ENCODE peak calls at places on chromosomes 13 and 19, in seven cellular contexts. One of them, this sample, is unnamed.

GRCh38 chr19:3179739-3180293 is 1.2 kb downstream of the S1PR4 start:
- DNase-seq in iPS-NIHi11: no peak
- DNase-seq in NCI-H1694: no peak
- DNase-seq in GM12891: no peak
- DNase-seq in right lobe of liver: no peak
- DNase-seq in HTR-8/SVneo: no peak
- DNase-seq in nucleus accumbens: no peak
- DNase-seq in this sample: no peak

GRCh38 chr19:1089891-1090290 is 5.3 kb downstream of the POLR2E start:
- DNase-seq in NCI-H1694: no peak
- DNase-seq in GM12891: no peak
- DNase-seq in iPS-NIHi11: no peak
- DNase-seq in HTR-8/SVneo: no peak
- DNase-seq in nucleus accumbens: no peak
- DNase-seq in right lobe of liver: peak
- DNase-seq in this sample: no peak

GRCh38 chr19:53951436-53951835 is 11.3 kb upstream of the CACNG8 start:
- DNase-seq in nucleus accumbens: no peak
- DNase-seq in NCI-H1694: no peak
- DNase-seq in right lobe of liver: no peak
- DNase-seq in HTR-8/SVneo: no peak
- DNase-seq in iPS-NIHi11: no peak
- DNase-seq in GM12891: no peak
- DNase-seq in this sample: no peak

GRCh38 chr19:13117772-13118423 is at the start of gene NACC1:
- DNase-seq in NCI-H1694: peak
- DNase-seq in GM12891: peak
- DNase-seq in nucleus accumbens: peak
- DNase-seq in HTR-8/SVneo: peak
- DNase-seq in right lobe of liver: peak
- DNase-seq in iPS-NIHi11: peak
- DNase-seq in this sample: peak

GRCh38 chr13:35923347-35923746 is 207.8 kb downstream of the DCLK1 start:
- DNase-seq in right lobe of liver: no peak
- DNase-seq in HTR-8/SVneo: peak
- DNase-seq in nucleus accumbens: no peak
- DNase-seq in iPS-NIHi11: no peak
- DNase-seq in GM12891: no peak
- DNase-seq in NCI-H1694: no peak
- DNase-seq in this sample: no peak

GRCh38 chr13:44523176-44524017 is 52.7 kb downstream of the TSC22D1 start:
- DNase-seq in iPS-NIHi11: peak
- DNase-seq in nucleus accumbens: no peak
- DNase-seq in NCI-H1694: no peak
- DNase-seq in HTR-8/SVneo: peak
- DNase-seq in right lobe of liver: no peak
- DNase-seq in GM12891: no peak
- DNase-seq in this sample: no peak

GRCh38 chr13:27043013-27043412 is 128.6 kb downstream of the USP12 start:
- DNase-seq in nucleus accumbens: no peak
- DNase-seq in HTR-8/SVneo: peak
- DNase-seq in right lobe of liver: no peak
- DNase-seq in NCI-H1694: no peak
- DNase-seq in iPS-NIHi11: peak
- DNase-seq in GM12891: no peak
- DNase-seq in this sample: peak

GRCh38 chr19:40831502-40832430 is 18.5 kb downstream of the CYP2A6 start:
- DNase-seq in nucleus accumbens: no peak
- DNase-seq in right lobe of liver: no peak
- DNase-seq in GM12891: no peak
- DNase-seq in HTR-8/SVneo: peak
- DNase-seq in NCI-H1694: no peak
- DNase-seq in iPS-NIHi11: no peak
- DNase-seq in this sample: peak

GRCh38 chr13:111533900-111534645 is 213.6 kb downstream of the TEX29 start:
- DNase-seq in NCI-H1694: no peak
- DNase-seq in iPS-NIHi11: no peak
- DNase-seq in nucleus accumbens: no peak
- DNase-seq in HTR-8/SVneo: no peak
- DNase-seq in right lobe of liver: no peak
- DNase-seq in GM12891: no peak
- DNase-seq in this sample: no peak

GRCh38 chr19:54063350-54064078 is at the start of gene VSTM1:
- DNase-seq in HTR-8/SVneo: no peak
- DNase-seq in right lobe of liver: no peak
- DNase-seq in nucleus accumbens: no peak
- DNase-seq in iPS-NIHi11: no peak
- DNase-seq in GM12891: no peak
- DNase-seq in NCI-H1694: no peak
- DNase-seq in this sample: no peak

GRCh38 chr19:3160219-3160618 is 18.4 kb upstream of the S1PR4 start:
- DNase-seq in right lobe of liver: no peak
- DNase-seq in NCI-H1694: no peak
- DNase-seq in HTR-8/SVneo: no peak
- DNase-seq in nucleus accumbens: no peak
- DNase-seq in GM12891: no peak
- DNase-seq in iPS-NIHi11: no peak
- DNase-seq in this sample: no peak

GRCh38 chr13:44648392-44649117 is 72.4 kb upstream of the TSC22D1 start:
- DNase-seq in right lobe of liver: no peak
- DNase-seq in iPS-NIHi11: peak
- DNase-seq in NCI-H1694: no peak
- DNase-seq in HTR-8/SVneo: no peak
- DNase-seq in GM12891: no peak
- DNase-seq in nucleus accumbens: no peak
- DNase-seq in this sample: no peak

GRCh38 chr13:24502567-24503375 is 9.8 kb downstream of the PARP4 start:
- DNase-seq in HTR-8/SVneo: no peak
- DNase-seq in iPS-NIHi11: peak
- DNase-seq in right lobe of liver: peak
- DNase-seq in GM12891: no peak
- DNase-seq in NCI-H1694: no peak
- DNase-seq in nucleus accumbens: no peak
- DNase-seq in this sample: no peak

GRCh38 chr19:29881386-29881785 is 60.7 kb upstream of the URI1 start:
- DNase-seq in right lobe of liver: no peak
- DNase-seq in NCI-H1694: no peak
- DNase-seq in iPS-NIHi11: no peak
- DNase-seq in GM12891: no peak
- DNase-seq in nucleus accumbens: no peak
- DNase-seq in HTR-8/SVneo: no peak
- DNase-seq in this sample: no peak

GRCh38 chr13:46839399-46839798 is 42.4 kb upstream of the ESD start:
- DNase-seq in nucleus accumbens: no peak
- DNase-seq in HTR-8/SVneo: no peak
- DNase-seq in iPS-NIHi11: no peak
- DNase-seq in NCI-H1694: no peak
- DNase-seq in right lobe of liver: no peak
- DNase-seq in GM12891: no peak
- DNase-seq in this sample: no peak

GRCh38 chr19:49491030-49491803 is 3.8 kb downstream of the RPL13A start:
- DNase-seq in NCI-H1694: no peak
- DNase-seq in GM12891: no peak
- DNase-seq in nucleus accumbens: no peak
- DNase-seq in HTR-8/SVneo: no peak
- DNase-seq in right lobe of liver: no peak
- DNase-seq in iPS-NIHi11: no peak
- DNase-seq in this sample: no peak

GRCh38 chr13:110912651-110913051 is 2.2 kb downstream of the ANKRD10 start:
- DNase-seq in NCI-H1694: no peak
- DNase-seq in iPS-NIHi11: no peak
- DNase-seq in GM12891: no peak
- DNase-seq in HTR-8/SVneo: no peak
- DNase-seq in right lobe of liver: no peak
- DNase-seq in nucleus accumbens: no peak
- DNase-seq in this sample: no peak

GRCh38 chr19:29662604-29663404 is 2.5 kb upstream of the PLEKHF1 start:
- DNase-seq in iPS-NIHi11: no peak
- DNase-seq in nucleus accumbens: no peak
- DNase-seq in right lobe of liver: peak
- DNase-seq in HTR-8/SVneo: peak
- DNase-seq in NCI-H1694: no peak
- DNase-seq in GM12891: no peak
- DNase-seq in this sample: peak

GRCh38 chr19:34244611-34245299 is 9.6 kb upstream of the GARRE1 start:
- DNase-seq in right lobe of liver: no peak
- DNase-seq in iPS-NIHi11: no peak
- DNase-seq in HTR-8/SVneo: no peak
- DNase-seq in GM12891: no peak
- DNase-seq in nucleus accumbens: no peak
- DNase-seq in NCI-H1694: peak
- DNase-seq in this sample: no peak

GRCh38 chr19:3061214-3062161 is 807 bp downstream of the TLE5 start:
- DNase-seq in HTR-8/SVneo: peak
- DNase-seq in nucleus accumbens: no peak
- DNase-seq in right lobe of liver: peak
- DNase-seq in NCI-H1694: no peak
- DNase-seq in iPS-NIHi11: peak
- DNase-seq in GM12891: peak
- DNase-seq in this sample: peak

GRCh38 chr13:58437436-58437835 is 805.9 kb downstream of the PCDH17 start:
- DNase-seq in HTR-8/SVneo: no peak
- DNase-seq in right lobe of liver: no peak
- DNase-seq in GM12891: no peak
- DNase-seq in NCI-H1694: no peak
- DNase-seq in iPS-NIHi11: no peak
- DNase-seq in nucleus accumbens: no peak
- DNase-seq in this sample: no peak

GRCh38 chr19:37961198-37961597 is 54.2 kb downstream of the SIPA1L3 start:
- DNase-seq in NCI-H1694: no peak
- DNase-seq in HTR-8/SVneo: no peak
- DNase-seq in right lobe of liver: no peak
- DNase-seq in iPS-NIHi11: no peak
- DNase-seq in GM12891: no peak
- DNase-seq in nucleus accumbens: no peak
- DNase-seq in this sample: no peak

GRCh38 chr13:76928456-76928855 is 19.9 kb upstream of the ACOD1 start:
- DNase-seq in right lobe of liver: no peak
- DNase-seq in nucleus accumbens: no peak
- DNase-seq in HTR-8/SVneo: no peak
- DNase-seq in GM12891: no peak
- DNase-seq in NCI-H1694: no peak
- DNase-seq in iPS-NIHi11: no peak
- DNase-seq in this sample: no peak

GRCh38 chr19:4633140-4633967 is 6.0 kb upstream of the TNFAIP8L1 start:
- DNase-seq in GM12891: no peak
- DNase-seq in NCI-H1694: peak
- DNase-seq in nucleus accumbens: no peak
- DNase-seq in right lobe of liver: peak
- DNase-seq in HTR-8/SVneo: peak
- DNase-seq in iPS-NIHi11: peak
- DNase-seq in this sample: no peak

GRCh38 chr13:28001837-28002473 is 13.5 kb upstream of the URAD start:
- DNase-seq in nucleus accumbens: no peak
- DNase-seq in HTR-8/SVneo: no peak
- DNase-seq in GM12891: no peak
- DNase-seq in right lobe of liver: no peak
- DNase-seq in iPS-NIHi11: no peak
- DNase-seq in NCI-H1694: no peak
- DNase-seq in this sample: no peak

GRCh38 chr13:69474286-69474685 is 633.3 kb upstream of the ATXN8OS start:
- DNase-seq in HTR-8/SVneo: peak
- DNase-seq in right lobe of liver: no peak
- DNase-seq in nucleus accumbens: no peak
- DNase-seq in iPS-NIHi11: no peak
- DNase-seq in GM12891: no peak
- DNase-seq in NCI-H1694: no peak
- DNase-seq in this sample: no peak

GRCh38 chr19:4639531-4640246 is 373 bp downstream of the TNFAIP8L1 start:
- DNase-seq in GM12891: no peak
- DNase-seq in HTR-8/SVneo: no peak
- DNase-seq in iPS-NIHi11: peak
- DNase-seq in nucleus accumbens: no peak
- DNase-seq in right lobe of liver: peak
- DNase-seq in NCI-H1694: no peak
- DNase-seq in this sample: peak

GRCh38 chr13:90307136-90307535 is 1040.4 kb upstream of the MIR17HG start:
- DNase-seq in nucleus accumbens: no peak
- DNase-seq in right lobe of liver: no peak
- DNase-seq in iPS-NIHi11: no peak
- DNase-seq in GM12891: no peak
- DNase-seq in NCI-H1694: no peak
- DNase-seq in HTR-8/SVneo: no peak
- DNase-seq in this sample: no peak

GRCh38 chr19:16628183-16628983 is at the start of gene MED26:
- DNase-seq in iPS-NIHi11: peak
- DNase-seq in right lobe of liver: peak
- DNase-seq in GM12891: peak
- DNase-seq in HTR-8/SVneo: peak
- DNase-seq in nucleus accumbens: peak
- DNase-seq in NCI-H1694: peak
- DNase-seq in this sample: peak

GRCh38 chr13:109533350-109533749 is 253.0 kb downstream of the IRS2 start:
- DNase-seq in GM12891: no peak
- DNase-seq in nucleus accumbens: no peak
- DNase-seq in iPS-NIHi11: no peak
- DNase-seq in HTR-8/SVneo: no peak
- DNase-seq in right lobe of liver: no peak
- DNase-seq in NCI-H1694: no peak
- DNase-seq in this sample: no peak

GRCh38 chr19:2034729-2035589 is 16.1 kb downstream of the MKNK2 start:
- DNase-seq in nucleus accumbens: no peak
- DNase-seq in NCI-H1694: no peak
- DNase-seq in HTR-8/SVneo: no peak
- DNase-seq in iPS-NIHi11: peak
- DNase-seq in GM12891: no peak
- DNase-seq in right lobe of liver: no peak
- DNase-seq in this sample: no peak

GRCh38 chr19:5956728-5957127 is 21.2 kb downstream of the RANBP3 start:
- DNase-seq in GM12891: no peak
- DNase-seq in iPS-NIHi11: no peak
- DNase-seq in HTR-8/SVneo: no peak
- DNase-seq in NCI-H1694: no peak
- DNase-seq in nucleus accumbens: no peak
- DNase-seq in right lobe of liver: no peak
- DNase-seq in this sample: no peak

GRCh38 chr13:40993987-40994386 is 25.1 kb downstream of the ELF1 start:
- DNase-seq in nucleus accumbens: no peak
- DNase-seq in HTR-8/SVneo: no peak
- DNase-seq in GM12891: no peak
- DNase-seq in NCI-H1694: no peak
- DNase-seq in right lobe of liver: no peak
- DNase-seq in iPS-NIHi11: peak
- DNase-seq in this sample: no peak

GRCh38 chr13:85520445-85520844 is 278.8 kb downstream of the SLITRK6 start:
- DNase-seq in HTR-8/SVneo: no peak
- DNase-seq in GM12891: no peak
- DNase-seq in nucleus accumbens: no peak
- DNase-seq in NCI-H1694: no peak
- DNase-seq in right lobe of liver: no peak
- DNase-seq in iPS-NIHi11: no peak
- DNase-seq in this sample: no peak

GRCh38 chr13:57632276-57633140 is 964 bp downstream of the PCDH17 start:
- DNase-seq in iPS-NIHi11: peak
- DNase-seq in nucleus accumbens: no peak
- DNase-seq in GM12891: no peak
- DNase-seq in NCI-H1694: no peak
- DNase-seq in right lobe of liver: peak
- DNase-seq in HTR-8/SVneo: no peak
- DNase-seq in this sample: no peak

GRCh38 chr13:104011505-104012270 is 945.5 kb upstream of the SLC10A2 start:
- DNase-seq in iPS-NIHi11: peak
- DNase-seq in right lobe of liver: no peak
- DNase-seq in HTR-8/SVneo: no peak
- DNase-seq in GM12891: no peak
- DNase-seq in NCI-H1694: no peak
- DNase-seq in nucleus accumbens: no peak
- DNase-seq in this sample: no peak

GRCh38 chr13:35279500-35279899 is 197.0 kb downstream of the MAB21L1 start:
- DNase-seq in GM12891: no peak
- DNase-seq in iPS-NIHi11: no peak
- DNase-seq in right lobe of liver: no peak
- DNase-seq in NCI-H1694: no peak
- DNase-seq in HTR-8/SVneo: no peak
- DNase-seq in nucleus accumbens: no peak
- DNase-seq in this sample: no peak

GRCh38 chr19:49663224-49663623 is 2.4 kb downstream of the IRF3 start:
- DNase-seq in NCI-H1694: no peak
- DNase-seq in nucleus accumbens: no peak
- DNase-seq in iPS-NIHi11: peak
- DNase-seq in right lobe of liver: no peak
- DNase-seq in HTR-8/SVneo: no peak
- DNase-seq in GM12891: no peak
- DNase-seq in this sample: no peak